ENCODE peak calls at places on chromosome 17, in ten cellular contexts. X is astrocyte of the spinal cord, A is mucosa of descending colon, G is dorsolateral prefrontal cortex, E is mammary epithelial cell, V is small intestine, K is AG04450, N is cardiac muscle cell, M is mesendoderm, O is mesenchymal stem cell. C is an unnamed sample.

GRCh38 chr17:60947100-60947499 is 269.4 kb downstream of the BCAS3 start:
- DNase-seq in X (peak), A (no peak), G (no peak), E (no peak), V (no peak), K (no peak), N (no peak), M (no peak), O (peak), C (no peak)

GRCh38 chr17:48592097-48592496 is 1.5 kb downstream of the HOXB5 start:
- DNase-seq in X (no peak), A (no peak), G (no peak), E (no peak), V (no peak), K (no peak), N (no peak), M (no peak), O (no peak), C (no peak)

GRCh38 chr17:40648326-40648968 is 829 bp upstream of the SMARCE1 start:
- DNase-seq in X (no peak), A (no peak), G (no peak), E (no peak), V (peak), K (no peak), N (no peak), M (no peak), O (no peak), C (no peak)

GRCh38 chr17:32265192-32265895 is at the start of gene RHBDL3:
- DNase-seq in X (no peak), A (no peak), G (peak), E (no peak), V (no peak), K (no peak), N (no peak), M (peak), O (no peak), C (no peak)

GRCh38 chr17:20083460-20083859 is 74.3 kb downstream of the SPECC1 start:
- DNase-seq in X (no peak), A (no peak), G (no peak), E (no peak), V (no peak), K (no peak), N (peak), M (no peak), O (no peak), C (peak)

GRCh38 chr17:79842656-79843474 is 3.6 kb upstream of the CBX4 start:
- DNase-seq in X (no peak), A (no peak), G (no peak), E (no peak), V (no peak), K (no peak), N (peak), M (no peak), O (peak), C (no peak)

GRCh38 chr17:82146663-82147654 is 48.9 kb upstream of the FASN start:
- DNase-seq in X (no peak), A (no peak), G (no peak), E (no peak), V (no peak), K (no peak), N (no peak), M (no peak), O (no peak), C (no peak)

GRCh38 chr17:64037180-64037579 is 16.7 kb upstream of the ICAM2 start:
- DNase-seq in X (no peak), A (no peak), G (no peak), E (no peak), V (no peak), K (no peak), N (no peak), M (no peak), O (no peak), C (no peak)

GRCh38 chr17:10033449-10033848 is 128.4 kb upstream of the RCVRN start:
- DNase-seq in X (no peak), A (no peak), G (peak), E (no peak), V (no peak), K (no peak), N (no peak), M (no peak), O (no peak), C (no peak)

GRCh38 chr17:69223809-69224208 is 4.8 kb downstream of the ABCA10 start:
- DNase-seq in X (peak), A (no peak), G (no peak), E (no peak), V (no peak), K (peak), N (peak), M (no peak), O (peak), C (peak)

GRCh38 chr17:64572682-64573154 is 65.9 kb downstream of the CEP95 start:
- DNase-seq in X (no peak), A (no peak), G (no peak), E (no peak), V (no peak), K (no peak), N (peak), M (peak), O (peak), C (peak)

GRCh38 chr17:79612468-79613194 is 1.8 kb upstream of the RBFOX3 start:
- DNase-seq in X (no peak), A (no peak), G (peak), E (peak), V (peak), K (no peak), N (peak), M (peak), O (no peak), C (no peak)

GRCh38 chr17:43018008-43018853 is 4.0 kb downstream of the VAT1 start:
- DNase-seq in X (peak), A (no peak), G (no peak), E (no peak), V (no peak), K (no peak), N (no peak), M (peak), O (peak), C (no peak)

GRCh38 chr17:43020030-43020621 is 2.1 kb downstream of the VAT1 start:
- DNase-seq in X (no peak), A (no peak), G (no peak), E (no peak), V (no peak), K (no peak), N (peak), M (peak), O (no peak), C (no peak)

GRCh38 chr17:43020789-43021738 is 1.1 kb downstream of the VAT1 start:
- DNase-seq in X (peak), A (peak), G (peak), E (peak), V (peak), K (no peak), N (peak), M (peak), O (peak), C (no peak)

GRCh38 chr17:43018932-43019331 is 3.3 kb downstream of the VAT1 start:
- DNase-seq in X (no peak), A (no peak), G (no peak), E (no peak), V (no peak), K (no peak), N (peak), M (no peak), O (peak), C (no peak)

GRCh38 chr17:43019418-43019817 is 2.8 kb downstream of the VAT1 start:
- DNase-seq in X (no peak), A (no peak), G (no peak), E (no peak), V (peak), K (no peak), N (no peak), M (no peak), O (peak), C (no peak)
- H3K4me3 ChIP-seq in X (peak), A (no peak), G (no peak), E (no peak), V (no peak), K (peak), N (peak), M (no peak), O (peak), C (no peak)

GRCh38 chr17:27473748-27474609 is 17.7 kb downstream of the KSR1 start:
- DNase-seq in X (no peak), A (no peak), G (no peak), E (no peak), V (no peak), K (no peak), N (peak), M (peak), O (peak), C (no peak)
- H3K4me3 ChIP-seq in X (no peak), A (no peak), G (no peak), E (no peak), V (no peak), K (no peak), N (no peak), M (no peak), O (no peak), C (no peak)

GRCh38 chr17:59803377-59803757 is 89.4 kb downstream of the TUBD1 start:
- DNase-seq in X (no peak), A (no peak), G (no peak), E (no peak), V (no peak), K (no peak), N (no peak), M (no peak), O (no peak), C (no peak)

GRCh38 chr17:59800530-59800942 is 92.2 kb downstream of the TUBD1 start:
- DNase-seq in X (no peak), A (no peak), G (no peak), E (peak), V (no peak), K (no peak), N (no peak), M (no peak), O (peak), C (no peak)

GRCh38 chr17:59807892-59808509 is 84.7 kb downstream of the TUBD1 start:
- DNase-seq in X (no peak), A (no peak), G (no peak), E (no peak), V (no peak), K (no peak), N (no peak), M (no peak), O (no peak), C (no peak)

GRCh38 chr17:59802160-59802559 is 90.6 kb downstream of the TUBD1 start:
- DNase-seq in X (no peak), A (no peak), G (no peak), E (no peak), V (no peak), K (no peak), N (no peak), M (no peak), O (no peak), C (no peak)

DNA sequence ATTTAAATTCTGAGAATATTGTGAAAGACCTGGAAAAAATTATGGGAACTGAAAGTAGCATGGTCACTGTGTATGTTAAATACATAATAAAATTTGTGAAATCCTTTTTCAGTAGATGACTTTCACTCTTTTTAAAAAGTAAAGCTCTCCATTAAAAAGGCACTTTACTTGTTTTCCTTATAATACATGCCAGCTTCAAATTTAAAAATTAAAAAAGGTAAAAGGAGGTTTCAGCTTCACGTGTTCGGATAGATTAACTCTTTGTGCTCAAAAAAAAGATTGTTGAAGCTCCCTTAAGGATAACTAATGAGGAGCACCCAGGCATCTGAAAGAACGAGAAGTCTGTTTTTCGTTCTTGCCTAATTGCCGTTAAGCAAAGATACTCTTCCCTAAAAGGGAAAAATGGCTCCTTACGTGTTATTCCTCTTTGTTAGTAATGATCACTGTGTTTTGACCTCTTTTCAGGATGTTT is 87.8 kb downstream of the TUBD1 start:
- DNase-seq in X (no peak), A (no peak), G (no peak), E (no peak), V (no peak), K (no peak), N (peak), M (no peak), O (no peak), C (no peak)
- H3K4me3 ChIP-seq in X (no peak), A (no peak), G (peak), E (no peak), V (no peak), K (no peak), N (no peak), M (no peak), O (peak), C (no peak)

GRCh38 chr17:2192367-2193028 is 111.1 kb downstream of the SMG6 start:
- DNase-seq in X (peak), A (no peak), G (no peak), E (peak), V (peak), K (peak), N (peak), M (peak), O (peak), C (peak)
- H3K4me3 ChIP-seq in X (no peak), A (no peak), G (no peak), E (no peak), V (no peak), K (no peak), N (no peak), M (no peak), O (peak), C (no peak)

GRCh38 chr17:29368161-29368560 is 22.0 kb upstream of the TAOK1 start:
- DNase-seq in X (no peak), A (no peak), G (no peak), E (no peak), V (no peak), K (no peak), N (no peak), M (no peak), O (no peak), C (no peak)
- H3K4me3 ChIP-seq in X (no peak), A (no peak), G (no peak), E (no peak), V (no peak), K (no peak), N (no peak), M (no peak), O (no peak), C (no peak)

GRCh38 chr17:73092518-73093135 is at the start of gene SLC39A11:
- DNase-seq in X (peak), A (peak), G (peak), E (peak), V (peak), K (peak), N (peak), M (peak), O (peak), C (peak)

GRCh38 chr17:73091410-73091769 is 1.1 kb downstream of the SLC39A11 start:
- DNase-seq in X (no peak), A (no peak), G (no peak), E (no peak), V (no peak), K (no peak), N (no peak), M (no peak), O (no peak), C (no peak)

GRCh38 chr17:73090396-73091202 is 1.9 kb downstream of the SLC39A11 start:
- DNase-seq in X (no peak), A (no peak), G (no peak), E (no peak), V (peak), K (no peak), N (no peak), M (no peak), O (no peak), C (no peak)

GRCh38 chr17:73091770-73092517 is 544 bp downstream of the SLC39A11 start:
- DNase-seq in X (no peak), A (peak), G (no peak), E (peak), V (peak), K (no peak), N (peak), M (peak), O (peak), C (no peak)

GRCh38 chr17:73093286-73093685 is 798 bp upstream of the SLC39A11 start:
- DNase-seq in X (no peak), A (no peak), G (no peak), E (no peak), V (no peak), K (no peak), N (no peak), M (no peak), O (no peak), C (no peak)
- H3K4me3 ChIP-seq in X (no peak), A (no peak), G (peak), E (no peak), V (no peak), K (no peak), N (no peak), M (no peak), O (peak), C (no peak)

GRCh38 chr17:74970395-74970794 is 2.2 kb downstream of the HID1 start:
- DNase-seq in X (no peak), A (no peak), G (no peak), E (no peak), V (no peak), K (no peak), N (no peak), M (no peak), O (no peak), C (no peak)

GRCh38 chr17:74971069-74971841 is 1.3 kb downstream of the HID1 start:
- DNase-seq in X (no peak), A (no peak), G (no peak), E (no peak), V (no peak), K (no peak), N (no peak), M (no peak), O (no peak), C (no peak)

GRCh38 chr17:74972107-74972972 is at the start of gene HID1:
- DNase-seq in X (no peak), A (peak), G (peak), E (no peak), V (peak), K (no peak), N (peak), M (peak), O (no peak), C (no peak)

GRCh38 chr17:74971842-74972106 is 785 bp downstream of the HID1 start:
- DNase-seq in X (no peak), A (no peak), G (no peak), E (no peak), V (no peak), K (no peak), N (no peak), M (no peak), O (no peak), C (no peak)

DNA sequence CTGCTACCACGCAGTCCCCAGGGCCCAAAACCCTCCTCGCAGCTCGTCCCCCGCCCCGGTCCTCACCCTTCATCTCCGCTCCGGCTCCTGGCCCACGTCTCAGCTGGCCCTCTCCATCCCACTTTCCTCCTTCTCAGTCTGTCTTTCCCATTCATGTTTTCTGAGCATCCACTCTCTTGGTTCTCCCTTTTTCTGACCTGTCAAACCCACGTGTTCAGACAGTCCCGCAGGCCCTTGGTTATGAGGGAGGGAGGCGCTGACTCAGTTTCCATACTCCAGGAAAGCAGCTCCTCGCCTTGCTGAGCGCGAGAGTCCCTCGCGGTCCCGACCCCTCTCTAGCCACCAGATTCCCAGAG is 392 bp upstream of the HID1 start:
- DNase-seq in X (no peak), A (no peak), G (no peak), E (no peak), V (no peak), K (no peak), N (no peak), M (no peak), O (no peak), C (no peak)
- H3K4me3 ChIP-seq in X (no peak), A (no peak), G (peak), E (no peak), V (peak), K (peak), N (peak), M (no peak), O (no peak), C (peak)

DNA sequence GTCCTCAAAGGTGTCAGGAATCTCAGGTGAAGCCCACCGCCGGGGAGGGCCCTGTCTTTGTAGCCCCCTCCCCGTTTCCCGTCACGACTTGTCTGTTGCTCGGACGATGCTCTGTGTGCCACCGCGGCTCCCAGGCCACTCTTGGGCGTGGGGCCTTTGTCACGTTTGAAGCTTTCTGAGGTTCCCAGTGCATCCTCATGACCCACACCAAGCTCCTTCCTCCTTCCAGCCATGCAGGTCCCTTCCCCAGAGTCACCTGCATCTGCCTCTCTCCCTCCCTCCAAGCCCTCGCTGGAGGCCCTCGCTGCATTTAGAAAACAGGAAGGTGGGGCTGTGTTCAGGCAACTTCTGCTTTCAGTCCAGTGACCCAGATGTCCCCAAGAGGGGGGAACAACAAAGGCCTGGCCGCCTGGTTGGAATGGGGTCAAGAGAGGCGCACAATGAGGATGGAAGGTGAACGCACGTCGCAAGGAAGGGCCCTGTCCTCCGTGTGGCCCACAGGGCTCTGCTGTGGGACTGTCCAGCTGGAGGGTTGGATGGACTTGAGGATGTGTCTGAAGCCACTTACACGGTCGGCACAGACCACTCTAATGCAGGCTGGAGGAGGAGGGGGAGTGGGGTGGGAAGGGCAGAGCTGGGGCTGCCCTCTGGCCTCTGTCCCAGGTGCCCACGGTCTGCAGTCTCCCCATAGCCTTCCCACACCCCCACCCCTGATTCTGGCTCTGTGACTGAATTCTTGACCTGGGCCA is 59.8 kb downstream of the OR1D5 start:
- DNase-seq in X (no peak), A (peak), G (peak), E (no peak), V (no peak), K (no peak), N (no peak), M (no peak), O (no peak), C (no peak)
- H3K4me3 ChIP-seq in X (no peak), A (no peak), G (no peak), E (no peak), V (no peak), K (peak), N (no peak), M (no peak), O (peak), C (no peak)

C was measured in skeletal muscle cell.